ENCODE peak calls at places on chromosomes 5 and 9, in ten cellular contexts. X is pancreas, K is HCT116, I is PC-3, J is ovary, Y is MM.1S, S is IMR-90, A is right lobe of liver, T is SK-N-MC, N is neuronal stem cell. P is an unnamed sample.

GRCh38 chr5:172443441-172444109 is 10.8 kb downstream of the SH3PXD2B start:
- DNase-seq in Y (no peak), N (no peak), A (no peak), K (peak), T (no peak), I (peak), S (peak), J (peak), X (peak), P (no peak)

GRCh38 chr5:1782385-1783213 is 17.0 kb downstream of the MRPL36 start:
- DNase-seq in Y (no peak), S (no peak), I (no peak), J (no peak), K (no peak), T (no peak), A (no peak), N (no peak), X (peak), P (no peak)

GRCh38 chr9:131668057-131668438 is 71.8 kb downstream of the RAPGEF1 start:
- DNase-seq in X (no peak), T (no peak), J (no peak), A (no peak), N (no peak), K (no peak), S (no peak), I (no peak), Y (no peak), P (no peak)

GRCh38 chr9:75644649-75645048 is 245.8 kb upstream of the PCSK5 start:
- DNase-seq in T (no peak), J (no peak), S (no peak), Y (no peak), K (no peak), I (no peak), A (no peak), X (no peak), N (no peak), P (no peak)

GRCh38 chr9:95373069-95373681 is 55.7 kb upstream of the FANCC start:
- DNase-seq in I (peak), N (no peak), A (no peak), X (no peak), S (no peak), K (no peak), T (no peak), J (no peak), Y (no peak), P (no peak)

GRCh38 chr5:92916036-92916435 is 665.0 kb downstream of the NR2F1-AS1 start:
- DNase-seq in S (peak), A (no peak), X (no peak), Y (no peak), K (no peak), N (no peak), I (peak), T (no peak), J (no peak), P (no peak)

GRCh38 chr5:60205071-60205470 is 311.5 kb upstream of the PDE4D start:
- DNase-seq in A (no peak), N (no peak), K (no peak), S (no peak), X (no peak), T (no peak), I (no peak), J (no peak), Y (no peak), P (no peak)

GRCh38 chr9:91421022-91421765 is 2.4 kb downstream of the NFIL3 start:
- DNase-seq in J (peak), Y (peak), A (peak), T (no peak), I (no peak), X (peak), S (peak), K (no peak), N (peak), P (no peak)

GRCh38 chr5:150154618-150155134 is 969 bp downstream of the PDGFRB start:
- DNase-seq in T (no peak), X (no peak), S (no peak), J (no peak), I (no peak), A (no peak), N (no peak), K (no peak), Y (no peak), P (no peak)

GRCh38 chr5:68740204-68740910 is 353.5 kb upstream of the SLC30A5 start:
- DNase-seq in K (no peak), N (no peak), Y (no peak), J (no peak), I (no peak), X (no peak), A (no peak), S (no peak), T (no peak), P (no peak)

GRCh38 chr5:59287884-59288283 is 605.6 kb downstream of the PDE4D start:
- DNase-seq in I (no peak), Y (no peak), S (no peak), A (no peak), X (no peak), N (no peak), T (no peak), J (no peak), K (no peak), P (no peak)

GRCh38 chr9:34546834-34547827 is 24.3 kb upstream of the ENHO start:
- DNase-seq in N (peak), S (peak), I (peak), J (no peak), K (peak), X (peak), A (no peak), T (no peak), Y (peak), P (no peak)

GRCh38 chr5:151492729-151493128 is 45.3 kb downstream of the SLC36A1 start:
- DNase-seq in J (no peak), I (peak), S (peak), X (no peak), A (no peak), T (no peak), N (no peak), K (peak), Y (no peak), P (no peak)

GRCh38 chr9:108775901-108776306 is 79.9 kb downstream of the ACTL7B start:
- DNase-seq in A (no peak), J (no peak), K (no peak), T (no peak), S (no peak), I (no peak), Y (no peak), X (no peak), N (no peak), P (no peak)

GRCh38 chr9:73180373-73180772 is 28.7 kb downstream of the ANXA1 start:
- DNase-seq in I (peak), T (no peak), A (no peak), J (no peak), N (no peak), Y (no peak), K (no peak), S (peak), X (no peak), P (no peak)

GRCh38 chr9:128825923-128826702 is 3.5 kb downstream of the SPOUT1 start:
- DNase-seq in I (no peak), Y (no peak), A (no peak), T (no peak), J (no peak), N (no peak), S (no peak), X (no peak), K (peak), P (no peak)

GRCh38 chr5:141783599-141784296 is 94.5 kb downstream of the PCDH1 start:
- DNase-seq in Y (no peak), K (no peak), S (no peak), X (no peak), J (no peak), A (no peak), T (no peak), N (no peak), I (no peak), P (no peak)

GRCh38 chr5:34486160-34486765 is 169.9 kb upstream of the RAI14 start:
- DNase-seq in S (peak), Y (peak), N (peak), X (peak), A (peak), T (peak), K (peak), I (peak), J (peak), P (no peak)

GRCh38 chr9:3001311-3001710 is 157.4 kb upstream of the PUM3 start:
- DNase-seq in X (no peak), J (no peak), N (no peak), Y (no peak), K (no peak), S (no peak), T (no peak), A (no peak), I (no peak), P (no peak)

GRCh38 chr9:19174127-19174921 is 47.0 kb upstream of the PLIN2 start:
- DNase-seq in S (peak), N (peak), J (peak), Y (peak), X (no peak), K (peak), T (no peak), A (no peak), I (peak), P (peak)

GRCh38 chr9:123401879-123402513 is 46.0 kb downstream of the CRB2 start:
- DNase-seq in N (peak), A (no peak), S (peak), T (peak), I (peak), J (no peak), K (peak), Y (no peak), X (no peak), P (no peak)

GRCh38 chr9:123402981-123403509 is 47.0 kb downstream of the CRB2 start:
- DNase-seq in S (no peak), T (no peak), J (no peak), A (no peak), N (no peak), Y (no peak), K (no peak), I (no peak), X (no peak), P (no peak)

GRCh38 chr9:123397975-123398374 is 42.0 kb downstream of the CRB2 start:
- DNase-seq in N (no peak), I (no peak), Y (no peak), T (no peak), K (no peak), S (no peak), J (no peak), X (no peak), A (no peak), P (no peak)

GRCh38 chr9:123399803-123400378 is 43.9 kb downstream of the CRB2 start:
- DNase-seq in J (no peak), I (peak), A (no peak), Y (no peak), T (no peak), N (no peak), K (no peak), X (no peak), S (no peak), P (no peak)

GRCh38 chr9:123400926-123401503 is 45.0 kb downstream of the CRB2 start:
- DNase-seq in N (no peak), T (no peak), J (no peak), K (no peak), Y (no peak), X (no peak), I (no peak), S (no peak), A (no peak), P (no peak)
- H3K27ac ChIP-seq in N (no peak), T (no peak), J (no peak), K (no peak), Y (no peak), X (no peak), I (no peak), S (no peak), A (no peak), P (no peak)

GRCh38 chr9:109817846-109818472 is 38.0 kb downstream of the PALM2AKAP2 start:
- DNase-seq in T (peak), K (peak), Y (peak), S (peak), A (no peak), I (peak), J (peak), N (peak), X (no peak), P (no peak)
- H3K27ac ChIP-seq in T (peak), K (no peak), Y (no peak), S (peak), A (peak), I (peak), J (no peak), N (no peak), X (no peak), P (no peak)

DNA sequence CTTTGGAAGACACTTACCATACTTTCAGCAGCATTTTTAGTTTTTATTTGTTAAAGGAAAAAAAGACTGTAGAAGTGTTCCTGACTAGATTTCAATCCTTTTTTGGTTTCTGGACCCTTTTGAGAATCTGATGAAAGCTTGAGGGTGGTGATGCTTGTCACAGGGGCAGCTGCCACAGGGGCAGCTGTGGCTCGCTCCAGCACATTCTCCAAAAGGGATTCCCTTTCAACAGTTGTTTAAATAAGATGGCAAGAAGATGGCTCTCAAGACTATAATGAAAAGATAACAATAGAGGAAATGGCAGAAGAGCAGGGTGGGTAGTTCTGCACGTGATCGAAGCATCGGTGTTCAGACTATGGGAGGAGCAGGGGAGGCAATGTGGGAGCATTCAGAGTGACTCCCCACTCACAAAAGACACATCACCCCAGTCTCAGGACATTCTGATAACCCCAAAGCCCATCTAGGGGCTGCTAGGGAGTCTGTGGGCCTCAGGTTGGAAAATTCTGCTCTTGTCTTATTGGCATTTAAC is 46.5 kb upstream of the TNFAIP8 start:
- DNase-seq in A (no peak), N (no peak), X (no peak), T (no peak), S (no peak), K (no peak), I (no peak), J (no peak), Y (no peak), P (no peak)
- H3K27ac ChIP-seq in A (no peak), N (no peak), X (no peak), T (no peak), S (no peak), K (no peak), I (no peak), J (no peak), Y (peak), P (peak)

DNA sequence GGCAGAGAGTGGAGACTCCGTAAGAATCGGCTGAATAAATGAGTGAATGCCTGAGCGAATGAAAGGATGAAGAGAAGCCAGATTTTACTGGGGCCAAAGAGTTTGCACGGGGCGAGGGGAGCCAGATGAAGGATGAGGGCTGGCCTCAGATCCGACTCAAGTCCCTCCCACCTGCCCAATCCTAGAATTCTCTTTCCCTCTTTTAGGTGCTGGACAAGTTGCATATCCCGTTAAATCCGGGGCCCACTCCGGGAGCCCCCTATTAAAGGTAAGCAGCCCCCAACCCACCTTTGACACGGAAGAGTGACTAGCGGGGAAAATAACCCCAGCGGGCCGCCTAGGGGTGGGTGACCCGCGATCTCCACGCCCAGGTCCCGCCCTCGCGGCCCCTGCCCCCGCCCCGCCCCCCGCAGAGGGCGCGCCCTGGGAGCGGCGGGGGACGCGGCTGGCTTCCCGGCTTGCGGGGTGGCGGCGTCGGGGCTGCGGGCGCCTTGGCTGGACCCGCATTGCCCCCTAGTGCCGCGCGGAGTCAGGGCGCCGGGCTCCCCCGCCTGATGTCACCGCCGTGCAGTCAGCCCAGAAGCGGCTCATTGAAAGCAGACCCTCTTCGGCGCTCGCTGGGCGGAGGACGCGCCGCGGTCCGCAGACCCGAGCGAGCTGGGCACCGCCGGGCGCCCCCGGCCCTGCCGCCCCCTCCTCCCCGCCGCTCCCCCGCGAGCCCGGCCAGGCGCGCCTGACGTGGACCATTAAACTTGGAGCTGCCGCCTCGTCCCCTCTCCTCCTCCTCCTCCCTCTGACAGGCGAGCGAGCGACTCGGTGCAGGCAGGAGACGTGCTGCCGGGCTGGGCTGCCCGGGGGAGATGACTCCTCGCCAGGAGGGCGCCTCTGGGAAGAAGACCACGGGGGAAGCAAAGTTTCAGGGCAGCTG is at the start of gene ADRA1B:
- DNase-seq in J (peak), S (peak), I (peak), A (peak), N (peak), T (no peak), X (peak), K (no peak), Y (peak), P (no peak)
- H3K27ac ChIP-seq in J (peak), S (no peak), I (no peak), A (peak), N (no peak), T (no peak), X (no peak), K (no peak), Y (no peak), P (no peak)

P was measured in effector memory CD4-positive, alpha-beta T cell.